ENCODE peak calls at places on chromosomes 13 and 19, in seven cellular contexts. One of them, this sample, is unnamed.

GRCh38 chr13:47332149-47332548 is 435.3 kb upstream of the HTR2A start:
- DNase-seq in stimulated activated CD4-positive, alpha-beta T cell treated with anti-CD3 and anti-CD28 coated beads, Interleukin-1b, Interleukin-23, amount 100 ng/mL, for 24 hours: no peak
- DNase-seq in uterus: no peak
- DNase-seq in lower leg skin: no peak
- DNase-seq in pancreas: no peak
- DNase-seq in hippocampal formation: no peak
- DNase-seq in hepatic stellate cell: no peak
- DNase-seq in this sample: no peak

GRCh38 chr13:36766295-36766694 is 52.7 kb upstream of the RFXAP start:
- DNase-seq in stimulated activated CD4-positive, alpha-beta T cell treated with anti-CD3 and anti-CD28 coated beads, Interleukin-1b, Interleukin-23, amount 100 ng/mL, for 24 hours: no peak
- DNase-seq in uterus: no peak
- DNase-seq in lower leg skin: no peak
- DNase-seq in pancreas: no peak
- DNase-seq in hippocampal formation: no peak
- DNase-seq in hepatic stellate cell: no peak
- DNase-seq in this sample: no peak

GRCh38 chr13:61954092-61954491 is 538.4 kb upstream of the PCDH20 start:
- DNase-seq in stimulated activated CD4-positive, alpha-beta T cell treated with anti-CD3 and anti-CD28 coated beads, Interleukin-1b, Interleukin-23, amount 100 ng/mL, for 24 hours: no peak
- DNase-seq in uterus: no peak
- DNase-seq in lower leg skin: no peak
- DNase-seq in pancreas: no peak
- DNase-seq in hippocampal formation: no peak
- DNase-seq in hepatic stellate cell: no peak
- DNase-seq in this sample: no peak

GRCh38 chr13:40388617-40389016 is 277.8 kb downstream of the FOXO1 start:
- DNase-seq in stimulated activated CD4-positive, alpha-beta T cell treated with anti-CD3 and anti-CD28 coated beads, Interleukin-1b, Interleukin-23, amount 100 ng/mL, for 24 hours: peak
- DNase-seq in uterus: no peak
- DNase-seq in lower leg skin: no peak
- DNase-seq in pancreas: no peak
- DNase-seq in hippocampal formation: no peak
- DNase-seq in hepatic stellate cell: peak
- DNase-seq in this sample: peak

GRCh38 chr13:34076943-34077703 is 259.2 kb downstream of the RFC3 start:
- DNase-seq in stimulated activated CD4-positive, alpha-beta T cell treated with anti-CD3 and anti-CD28 coated beads, Interleukin-1b, Interleukin-23, amount 100 ng/mL, for 24 hours: no peak
- DNase-seq in uterus: no peak
- DNase-seq in lower leg skin: no peak
- DNase-seq in pancreas: no peak
- DNase-seq in hippocampal formation: no peak
- DNase-seq in hepatic stellate cell: peak
- DNase-seq in this sample: no peak

GRCh38 chr19:32165176-32165575 is 180.2 kb upstream of the ZNF507 start:
- DNase-seq in stimulated activated CD4-positive, alpha-beta T cell treated with anti-CD3 and anti-CD28 coated beads, Interleukin-1b, Interleukin-23, amount 100 ng/mL, for 24 hours: no peak
- DNase-seq in uterus: no peak
- DNase-seq in lower leg skin: peak
- DNase-seq in pancreas: no peak
- DNase-seq in hippocampal formation: no peak
- DNase-seq in hepatic stellate cell: no peak
- DNase-seq in this sample: no peak

GRCh38 chr13:67049744-67050143 is 180.4 kb downstream of the PCDH9 start:
- DNase-seq in stimulated activated CD4-positive, alpha-beta T cell treated with anti-CD3 and anti-CD28 coated beads, Interleukin-1b, Interleukin-23, amount 100 ng/mL, for 24 hours: no peak
- DNase-seq in uterus: no peak
- DNase-seq in lower leg skin: no peak
- DNase-seq in pancreas: no peak
- DNase-seq in hippocampal formation: no peak
- DNase-seq in hepatic stellate cell: no peak
- DNase-seq in this sample: no peak

GRCh38 chr13:71861769-71862168 is 5.2 kb downstream of the DACH1 start:
- DNase-seq in stimulated activated CD4-positive, alpha-beta T cell treated with anti-CD3 and anti-CD28 coated beads, Interleukin-1b, Interleukin-23, amount 100 ng/mL, for 24 hours: no peak
- DNase-seq in uterus: no peak
- DNase-seq in lower leg skin: no peak
- DNase-seq in pancreas: no peak
- DNase-seq in hippocampal formation: no peak
- DNase-seq in hepatic stellate cell: no peak
- DNase-seq in this sample: no peak

GRCh38 chr19:40689339-40690049 is 957 bp downstream of the NUMBL start:
- DNase-seq in stimulated activated CD4-positive, alpha-beta T cell treated with anti-CD3 and anti-CD28 coated beads, Interleukin-1b, Interleukin-23, amount 100 ng/mL, for 24 hours: no peak
- DNase-seq in uterus: no peak
- DNase-seq in lower leg skin: no peak
- DNase-seq in pancreas: no peak
- DNase-seq in hippocampal formation: no peak
- DNase-seq in hepatic stellate cell: peak
- DNase-seq in this sample: no peak

GRCh38 chr19:17001603-17002183 is 24.9 kb downstream of the CPAMD8 start:
- DNase-seq in stimulated activated CD4-positive, alpha-beta T cell treated with anti-CD3 and anti-CD28 coated beads, Interleukin-1b, Interleukin-23, amount 100 ng/mL, for 24 hours: no peak
- DNase-seq in uterus: no peak
- DNase-seq in lower leg skin: no peak
- DNase-seq in pancreas: no peak
- DNase-seq in hippocampal formation: no peak
- DNase-seq in hepatic stellate cell: no peak
- DNase-seq in this sample: peak

GRCh38 chr19:16252459-16253205 is 54.9 kb downstream of the AP1M1 start:
- DNase-seq in stimulated activated CD4-positive, alpha-beta T cell treated with anti-CD3 and anti-CD28 coated beads, Interleukin-1b, Interleukin-23, amount 100 ng/mL, for 24 hours: no peak
- DNase-seq in uterus: no peak
- DNase-seq in lower leg skin: no peak
- DNase-seq in pancreas: no peak
- DNase-seq in hippocampal formation: peak
- DNase-seq in hepatic stellate cell: no peak
- DNase-seq in this sample: no peak

GRCh38 chr13:37995052-37995451 is 125.5 kb upstream of the TRPC4 start:
- DNase-seq in stimulated activated CD4-positive, alpha-beta T cell treated with anti-CD3 and anti-CD28 coated beads, Interleukin-1b, Interleukin-23, amount 100 ng/mL, for 24 hours: no peak
- DNase-seq in uterus: no peak
- DNase-seq in lower leg skin: no peak
- DNase-seq in pancreas: no peak
- DNase-seq in hippocampal formation: no peak
- DNase-seq in hepatic stellate cell: peak
- DNase-seq in this sample: no peak

GRCh38 chr13:21696865-21697448 is 26.1 kb downstream of the FGF9 start:
- DNase-seq in stimulated activated CD4-positive, alpha-beta T cell treated with anti-CD3 and anti-CD28 coated beads, Interleukin-1b, Interleukin-23, amount 100 ng/mL, for 24 hours: no peak
- DNase-seq in uterus: no peak
- DNase-seq in lower leg skin: no peak
- DNase-seq in pancreas: no peak
- DNase-seq in hippocampal formation: no peak
- DNase-seq in hepatic stellate cell: no peak
- DNase-seq in this sample: no peak

GRCh38 chr13:43545317-43545874 is 241.4 kb downstream of the ENOX1 start:
- DNase-seq in stimulated activated CD4-positive, alpha-beta T cell treated with anti-CD3 and anti-CD28 coated beads, Interleukin-1b, Interleukin-23, amount 100 ng/mL, for 24 hours: no peak
- DNase-seq in uterus: peak
- DNase-seq in lower leg skin: no peak
- DNase-seq in pancreas: no peak
- DNase-seq in hippocampal formation: no peak
- DNase-seq in hepatic stellate cell: no peak
- DNase-seq in this sample: no peak

GRCh38 chr19:18399008-18399407 is 1.6 kb upstream of the LRRC25 start:
- DNase-seq in stimulated activated CD4-positive, alpha-beta T cell treated with anti-CD3 and anti-CD28 coated beads, Interleukin-1b, Interleukin-23, amount 100 ng/mL, for 24 hours: no peak
- DNase-seq in uterus: no peak
- DNase-seq in lower leg skin: no peak
- DNase-seq in pancreas: peak
- DNase-seq in hippocampal formation: no peak
- DNase-seq in hepatic stellate cell: peak
- DNase-seq in this sample: no peak

GRCh38 chr19:35932291-35932936 is 3.8 kb upstream of the LRFN3 start:
- DNase-seq in stimulated activated CD4-positive, alpha-beta T cell treated with anti-CD3 and anti-CD28 coated beads, Interleukin-1b, Interleukin-23, amount 100 ng/mL, for 24 hours: no peak
- DNase-seq in uterus: no peak
- DNase-seq in lower leg skin: no peak
- DNase-seq in pancreas: no peak
- DNase-seq in hippocampal formation: no peak
- DNase-seq in hepatic stellate cell: no peak
- DNase-seq in this sample: no peak